ENCODE peak calls at places on chromosomes 11 and 22, in five cellular contexts. T is cardiac fibroblast; I is astrocyte of the spinal cord; X is activated naive CD4-positive, alpha-beta T cell treated with anti-CD3 and anti-CD28 coated beads for 36 hours; A is fibroblast of the conjunctiva. K is an unnamed sample.

GRCh38 chr22:19848298-19849224 is 6.1 kb downstream of the GNB1L start:
- DNase-seq in T (peak), I (no peak), X (no peak), A (no peak), K (no peak)

GRCh38 chr22:49514656-49515055 is 313.0 kb downstream of the BRD1 start:
- DNase-seq in T (no peak), I (no peak), X (no peak), A (no peak), K (no peak)

GRCh38 chr11:100687032-100687629 is at the start of gene ARHGAP42:
- DNase-seq in T (peak), I (peak), X (peak), A (peak), K (no peak)

GRCh38 chr11:70525466-70525865 is 127.1 kb downstream of the CTTN start:
- DNase-seq in T (no peak), I (no peak), X (no peak), A (no peak), K (no peak)

GRCh38 chr11:86955674-86956522 is 703 bp upstream of the FZD4 start:
- DNase-seq in T (peak), I (peak), X (peak), A (no peak), K (no peak)

GRCh38 chr11:13487661-13488030 is 8.2 kb downstream of the PTH start:
- DNase-seq in T (peak), I (no peak), X (peak), A (no peak), K (no peak)

GRCh38 chr22:43723816-43724215 is 88.3 kb downstream of the EFCAB6 start:
- DNase-seq in T (peak), I (peak), X (no peak), A (no peak), K (peak)

GRCh38 chr22:47379037-47379436 is 616.6 kb downstream of the TBC1D22A start:
- DNase-seq in T (no peak), I (no peak), X (no peak), A (no peak), K (no peak)

GRCh38 chr11:134363592-134363991 is 31.8 kb downstream of the GLB1L2 start:
- DNase-seq in T (no peak), I (no peak), X (no peak), A (no peak), K (no peak)

GRCh38 chr11:35029979-35030378 is 109.0 kb upstream of the CD44 start:
- DNase-seq in T (peak), I (peak), X (peak), A (peak), K (no peak)

GRCh38 chr11:127624455-127624854 is 623.9 kb upstream of the KIRREL3 start:
- DNase-seq in T (peak), I (no peak), X (no peak), A (no peak), K (no peak)

GRCh38 chr11:72776844-72777754 is 16.7 kb downstream of the STARD10 start:
- DNase-seq in T (no peak), I (no peak), X (no peak), A (no peak), K (no peak)

GRCh38 chr11:112298535-112298934 is 37.9 kb upstream of the PLET1 start:
- DNase-seq in T (no peak), I (no peak), X (no peak), A (no peak), K (no peak)

GRCh38 chr11:116851631-116852030 is 14.2 kb upstream of the APOA1 start:
- DNase-seq in T (no peak), I (no peak), X (peak), A (no peak), K (no peak)